ENCODE peak calls at places on chromosome 9, in eight cellular contexts. H is mesendoderm, X is MG63, E is heart left ventricle, U is MM.1S, P is tibial artery, M is AG10803, Z is fibroblast of the aortic adventitia. R is an unnamed sample.

GRCh38 chr9:72300884-72301283 is 64.1 kb downstream of the ZFAND5 start:
- DNase-seq in H (no peak), X (no peak), E (no peak), U (peak), P (no peak), M (no peak), Z (no peak), R (no peak)

GRCh38 chr9:87107072-87107471 is 159.8 kb upstream of the GAS1 start:
- DNase-seq in H (peak), X (peak), E (no peak), U (no peak), P (no peak), M (no peak), Z (no peak), R (no peak)

GRCh38 chr9:122180633-122181032 is 20.9 kb downstream of the MORN5 start:
- DNase-seq in H (no peak), X (peak), E (no peak), U (no peak), P (no peak), M (peak), Z (peak), R (peak)

GRCh38 chr9:35518212-35518917 is 28.5 kb downstream of the RUSC2 start:
- DNase-seq in H (peak), X (peak), E (no peak), U (no peak), P (no peak), M (peak), Z (peak), R (no peak)

GRCh38 chr9:128113526-128114325 is 13.8 kb downstream of the PTGES2 start:
- DNase-seq in H (no peak), X (no peak), E (no peak), U (no peak), P (peak), M (no peak), Z (no peak), R (no peak)

GRCh38 chr9:35835216-35835604 is 6.2 kb downstream of the TMEM8B start:
- DNase-seq in H (peak), X (no peak), E (no peak), U (no peak), P (no peak), M (no peak), Z (no peak), R (no peak)

GRCh38 chr9:100498592-100498991 is 25.6 kb downstream of the TMEFF1 start:
- DNase-seq in H (no peak), X (no peak), E (no peak), U (no peak), P (no peak), M (peak), Z (peak), R (no peak)

GRCh38 chr9:127519301-127520166 is 68.2 kb downstream of the LRSAM1 start:
- DNase-seq in H (peak), X (peak), E (peak), U (no peak), P (peak), M (peak), Z (peak), R (peak)

GRCh38 chr9:18921677-18922076 is 111.3 kb downstream of the SAXO1 start:
- DNase-seq in H (no peak), X (no peak), E (no peak), U (no peak), P (no peak), M (peak), Z (peak), R (no peak)

GRCh38 chr9:6715755-6716643 is 41.8 kb upstream of the KDM4C start:
- DNase-seq in H (no peak), X (no peak), E (peak), U (no peak), P (peak), M (peak), Z (no peak), R (peak)
- H3K4me3 ChIP-seq in H (no peak), X (no peak), E (peak), U (no peak), P (peak), M (peak), Z (peak), R (peak)

DNA sequence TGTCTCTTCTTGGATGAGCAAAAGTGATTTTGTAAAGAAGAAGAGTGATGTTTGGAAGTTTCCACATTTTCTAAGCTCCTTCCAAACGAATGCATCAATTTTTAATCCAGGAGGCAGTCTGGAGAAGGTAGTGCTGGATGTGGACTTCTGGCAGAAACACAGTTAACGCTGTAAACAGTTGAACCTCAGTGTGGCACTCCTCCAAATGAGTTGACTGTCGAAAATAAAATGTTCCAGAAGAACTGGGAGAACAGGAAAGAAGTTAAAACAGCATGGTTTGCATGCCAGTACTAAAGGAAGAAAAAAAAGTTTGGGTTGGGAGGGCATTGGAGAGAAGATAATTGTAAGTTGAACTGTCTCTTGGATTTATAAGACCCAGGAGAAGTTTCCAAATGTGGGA is 6.5 kb downstream of the ZNF462 start:
- DNase-seq in H (no peak), X (peak), E (no peak), U (no peak), P (no peak), M (peak), Z (peak), R (no peak)
- H3K4me3 ChIP-seq in H (no peak), X (no peak), E (no peak), U (no peak), P (no peak), M (no peak), Z (no peak), R (no peak)

DNA sequence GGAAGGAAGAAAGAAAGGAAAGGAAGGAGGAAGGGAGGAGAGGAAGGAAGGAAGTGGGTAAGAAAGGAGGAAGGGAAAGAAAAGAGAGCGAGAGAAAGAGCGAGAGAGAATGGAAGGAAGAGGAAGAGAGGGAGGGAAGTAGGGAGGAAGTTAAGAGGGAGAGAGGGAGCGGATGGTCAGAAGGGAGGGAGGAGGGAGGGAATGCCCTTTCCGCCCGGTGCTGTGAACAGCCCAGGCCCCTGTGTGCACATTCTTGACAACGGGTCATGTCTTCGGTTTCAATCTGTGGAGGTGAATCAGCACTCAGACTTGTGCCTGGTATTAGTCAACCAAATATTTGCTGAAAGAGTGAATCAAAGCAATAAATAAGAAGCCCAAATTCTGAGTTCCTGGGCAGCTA is 39.2 kb downstream of the PRUNE2 start:
- DNase-seq in H (peak), X (peak), E (no peak), U (no peak), P (no peak), M (peak), Z (peak), R (peak)
- H3K4me3 ChIP-seq in H (no peak), X (no peak), E (no peak), U (no peak), P (no peak), M (no peak), Z (no peak), R (no peak)

GRCh38 chr9:91073811-91074771 is 272.5 kb downstream of the SYK start:
- DNase-seq in H (no peak), X (no peak), E (no peak), U (no peak), P (no peak), M (no peak), Z (no peak), R (no peak)
- H3K4me3 ChIP-seq in H (no peak), X (no peak), E (no peak), U (no peak), P (no peak), M (no peak), Z (no peak), R (no peak)

R was measured in uterus.